ENCODE peak calls at places on chromosome 20, in five cellular contexts. One of them, this sample, is unnamed. For H3K4me1, the result is how much of the 10 kb centered on the place peaks cover.

GRCh38 chr20:38581013-38581412 is at the start of gene ADIG:
- DNase-seq in colonic mucosa: no peak
- DNase-seq in neural progenitor cell: peak
- DNase-seq in MM.1S: no peak
- DNase-seq in K562: no peak
- DNase-seq in this sample: peak

GRCh38 chr20:21166801-21167200 is 40.9 kb downstream of the KIZ start:
- DNase-seq in neural progenitor cell: no peak
- DNase-seq in MM.1S: no peak
- DNase-seq in colonic mucosa: no peak
- DNase-seq in K562: no peak
- DNase-seq in this sample: no peak

GRCh38 chr20:20360464-20360863 is 7.4 kb upstream of the INSM1 start:
- DNase-seq in K562: peak
- DNase-seq in MM.1S: peak
- DNase-seq in neural progenitor cell: peak
- DNase-seq in colonic mucosa: peak
- DNase-seq in this sample: no peak

GRCh38 chr20:33644313-33645071 is 17.6 kb upstream of the C20orf144 start:
- DNase-seq in MM.1S: no peak
- DNase-seq in neural progenitor cell: no peak
- DNase-seq in K562: no peak
- DNase-seq in colonic mucosa: no peak
- DNase-seq in this sample: no peak

GRCh38 chr20:53581444-53582311 is 12.0 kb downstream of the ZNF217 start:
- DNase-seq in MM.1S: peak
- DNase-seq in neural progenitor cell: no peak
- DNase-seq in colonic mucosa: no peak
- DNase-seq in K562: no peak
- DNase-seq in this sample: no peak

GRCh38 chr20:776165-776564 is 7.9 kb upstream of the SLC52A3 start:
- DNase-seq in neural progenitor cell: no peak
- DNase-seq in K562: no peak
- DNase-seq in colonic mucosa: no peak
- DNase-seq in MM.1S: no peak
- DNase-seq in this sample: no peak

GRCh38 chr20:58969439-58969838 is 11.6 kb upstream of the NELFCD start:
- DNase-seq in MM.1S: no peak
- DNase-seq in neural progenitor cell: no peak
- DNase-seq in colonic mucosa: no peak
- DNase-seq in K562: no peak
- DNase-seq in this sample: no peak

GRCh38 chr20:43680976-43681375 is 14.1 kb downstream of the MYBL2 start:
- DNase-seq in neural progenitor cell: no peak
- DNase-seq in colonic mucosa: no peak
- DNase-seq in K562: no peak
- DNase-seq in MM.1S: peak
- DNase-seq in this sample: no peak

GRCh38 chr20:764255-764654 is 4.0 kb downstream of the SLC52A3 start:
- DNase-seq in neural progenitor cell: no peak
- DNase-seq in colonic mucosa: no peak
- DNase-seq in K562: no peak
- DNase-seq in MM.1S: no peak
- DNase-seq in this sample: no peak

GRCh38 chr20:39271205-39271604 is 309.1 kb downstream of the DHX35 start:
- DNase-seq in colonic mucosa: no peak
- DNase-seq in neural progenitor cell: no peak
- DNase-seq in MM.1S: no peak
- DNase-seq in K562: no peak
- DNase-seq in this sample: peak

GRCh38 chr20:25318471-25319240 is 70.8 kb downstream of the PYGB start:
- DNase-seq in neural progenitor cell: no peak
- DNase-seq in colonic mucosa: no peak
- DNase-seq in K562: no peak
- DNase-seq in MM.1S: peak
- DNase-seq in this sample: peak

GRCh38 chr20:41143354-41143753 is 6.0 kb downstream of the PLCG1 start:
- DNase-seq in K562: no peak
- DNase-seq in neural progenitor cell: no peak
- DNase-seq in colonic mucosa: no peak
- DNase-seq in MM.1S: no peak
- DNase-seq in this sample: no peak

GRCh38 chr20:3168079-3168828 is 5.1 kb downstream of the LZTS3 start:
- DNase-seq in MM.1S: no peak
- DNase-seq in K562: no peak
- DNase-seq in neural progenitor cell: peak
- DNase-seq in colonic mucosa: peak
- DNase-seq in this sample: peak

GRCh38 chr20:34516874-34517542 is 786 bp downstream of the DYNLRB1 start:
- DNase-seq in neural progenitor cell: peak
- DNase-seq in colonic mucosa: peak
- DNase-seq in K562: peak
- DNase-seq in MM.1S: peak
- DNase-seq in this sample: no peak

GRCh38 chr20:49045440-49046086 is 549 bp upstream of the CSE1L start:
- DNase-seq in MM.1S: no peak
- DNase-seq in colonic mucosa: peak
- DNase-seq in neural progenitor cell: no peak
- DNase-seq in K562: no peak
- DNase-seq in this sample: no peak

GRCh38 chr20:53643031-53643832 is 49.6 kb upstream of the ZNF217 start:
- DNase-seq in MM.1S: peak
- DNase-seq in colonic mucosa: peak
- DNase-seq in K562: peak
- DNase-seq in neural progenitor cell: no peak
- DNase-seq in this sample: no peak

DNA sequence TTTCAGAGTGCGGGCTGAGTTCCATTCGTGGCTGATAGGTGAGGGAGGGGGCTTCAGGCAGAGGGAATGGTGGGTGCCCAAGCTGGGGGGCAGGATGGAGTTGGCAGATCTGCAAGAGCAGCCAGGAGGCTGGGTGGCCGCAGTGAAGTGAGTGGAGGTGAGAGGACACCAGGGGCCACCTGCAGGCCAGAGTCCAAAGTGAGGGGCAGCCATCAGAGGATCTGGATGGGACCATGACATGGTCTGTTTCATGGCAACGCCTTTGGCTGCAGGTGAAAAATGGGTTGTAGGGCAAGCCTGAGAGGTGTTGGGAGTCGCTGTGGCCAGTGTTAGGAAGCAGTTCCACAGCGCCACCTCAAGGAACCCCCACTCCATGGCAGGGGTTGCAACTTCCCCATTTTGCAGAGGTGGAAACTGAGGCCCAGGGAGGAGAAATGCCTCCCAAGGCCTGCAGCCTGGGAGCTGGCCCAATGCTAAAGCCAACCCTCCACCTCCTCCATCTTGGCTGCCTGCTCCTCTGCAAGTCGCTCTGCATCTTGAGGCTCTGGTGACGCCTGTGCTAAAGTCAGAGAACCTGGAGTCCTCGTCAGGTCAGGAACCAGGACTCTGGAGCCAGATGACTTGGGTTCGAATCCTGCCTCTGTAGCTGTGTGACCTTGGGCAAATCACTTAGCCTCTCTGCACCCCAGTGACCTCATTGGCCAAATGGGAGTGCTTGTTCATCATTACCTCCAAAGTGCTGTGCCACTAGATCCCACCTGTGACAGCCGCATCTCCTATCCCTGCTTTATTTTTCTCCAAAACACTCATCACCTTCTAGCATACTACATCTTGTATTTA is 153.8 kb downstream of the CEBPB start:
- DNase-seq in MM.1S: no peak
- DNase-seq in neural progenitor cell: no peak
- DNase-seq in colonic mucosa: no peak
- DNase-seq in K562: peak
- DNase-seq in this sample: no peak
- H3K4me1 ChIP-seq in MM.1S: under half
- H3K4me1 ChIP-seq in neural progenitor cell: under half
- H3K4me1 ChIP-seq in colonic mucosa: under half
- H3K4me1 ChIP-seq in K562: under half
- H3K4me1 ChIP-seq in this sample: under half

DNA sequence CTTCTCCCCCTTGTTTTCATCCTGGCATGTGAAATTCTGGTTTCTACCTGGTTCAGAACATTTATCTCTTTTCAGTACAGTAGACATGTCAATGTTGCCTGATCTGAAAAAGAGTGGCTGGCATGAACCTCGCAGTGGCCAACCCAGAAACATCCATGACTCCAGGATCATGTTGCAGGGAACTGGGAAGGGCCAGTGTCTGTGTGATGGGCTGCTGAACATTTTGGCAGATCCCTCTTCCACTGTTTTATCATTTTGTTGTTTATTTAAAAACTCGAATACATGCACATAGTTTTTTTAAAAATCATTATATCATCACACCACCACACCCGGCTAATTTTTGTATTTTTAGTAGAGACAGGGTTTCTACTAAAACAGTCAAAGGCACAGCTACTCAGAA is 19.0 kb downstream of the WFDC3 start:
- DNase-seq in colonic mucosa: no peak
- DNase-seq in K562: no peak
- DNase-seq in MM.1S: no peak
- DNase-seq in neural progenitor cell: no peak
- DNase-seq in this sample: no peak
- H3K27ac ChIP-seq in colonic mucosa: no peak
- H3K27ac ChIP-seq in K562: no peak
- H3K27ac ChIP-seq in MM.1S: no peak
- H3K27ac ChIP-seq in neural progenitor cell: no peak
- H3K27ac ChIP-seq in this sample: no peak

DNA sequence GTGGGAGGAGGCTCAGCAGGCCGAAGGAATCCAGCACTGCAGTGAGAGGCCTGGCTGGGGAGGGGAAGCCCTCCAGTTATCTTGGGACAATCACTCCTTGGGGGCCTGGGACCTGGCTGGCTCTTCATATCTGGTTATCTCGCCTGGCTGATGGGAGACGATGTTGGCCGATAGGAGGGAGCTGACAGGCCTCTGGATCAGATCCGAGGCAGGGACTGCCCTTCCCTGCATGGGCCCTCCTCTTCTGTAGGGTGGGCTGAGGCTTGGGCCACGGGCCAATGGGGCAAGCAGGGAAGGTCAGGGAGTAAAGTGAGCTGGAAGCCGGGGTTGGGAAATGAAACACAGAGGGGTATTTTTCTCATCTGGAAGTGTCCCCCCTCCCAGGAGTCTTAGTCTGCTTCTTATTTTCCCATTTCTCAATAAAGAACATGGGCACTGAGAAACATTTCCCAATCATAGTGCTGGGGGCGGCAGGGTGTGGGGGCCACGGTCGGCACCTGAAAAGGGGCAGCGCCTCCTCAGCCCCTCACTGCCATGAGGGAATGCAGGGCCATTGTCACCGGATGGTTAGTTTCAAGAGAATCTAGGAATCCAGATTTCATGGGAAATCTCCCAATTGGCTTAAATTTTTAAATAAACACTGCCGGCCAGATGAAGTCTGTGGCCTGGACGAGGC is 25.3 kb downstream of the MANBAL start:
- DNase-seq in K562: no peak
- DNase-seq in MM.1S: no peak
- DNase-seq in neural progenitor cell: no peak
- DNase-seq in colonic mucosa: no peak
- DNase-seq in this sample: peak
- H3K9ac ChIP-seq in K562: no peak
- H3K9ac ChIP-seq in MM.1S: no peak
- H3K9ac ChIP-seq in neural progenitor cell: no peak
- H3K9ac ChIP-seq in colonic mucosa: peak
- H3K9ac ChIP-seq in this sample: no peak

DNA sequence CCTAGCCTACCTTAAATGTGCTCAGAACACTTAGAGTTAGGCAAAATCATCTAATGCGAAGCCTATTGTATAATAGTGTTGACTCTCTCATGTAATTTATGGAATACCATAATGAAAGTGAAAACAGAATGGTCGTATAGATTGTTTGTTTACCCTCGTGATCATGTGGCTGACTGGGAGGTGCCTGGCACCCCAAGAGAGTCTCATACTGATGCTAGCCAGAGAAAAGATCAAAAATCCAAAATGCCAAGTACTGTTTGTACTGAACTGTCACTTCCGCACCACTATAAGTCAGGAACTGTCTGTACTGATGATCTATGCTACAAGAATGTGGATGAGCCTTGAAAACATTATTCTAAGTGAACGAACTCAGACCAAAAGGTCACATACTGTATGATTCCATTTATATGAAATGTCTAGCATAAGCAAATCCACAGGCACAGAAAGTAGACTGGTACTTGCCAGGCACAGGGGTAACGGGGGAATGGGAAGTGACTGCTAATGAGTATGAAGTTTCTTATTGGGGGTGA is 22.4 kb downstream of the ZMYND8 start:
- DNase-seq in colonic mucosa: no peak
- DNase-seq in K562: no peak
- DNase-seq in neural progenitor cell: no peak
- DNase-seq in MM.1S: no peak
- DNase-seq in this sample: no peak
- H3K4me1 ChIP-seq in colonic mucosa: under half
- H3K4me1 ChIP-seq in K562: half or more
- H3K4me1 ChIP-seq in neural progenitor cell: under half
- H3K4me1 ChIP-seq in MM.1S: under half
- H3K4me1 ChIP-seq in this sample: under half

GRCh38 chr20:37346526-37347346 is 796 bp downstream of the SRC start:
- DNase-seq in K562: no peak
- DNase-seq in neural progenitor cell: peak
- DNase-seq in colonic mucosa: no peak
- DNase-seq in MM.1S: no peak
- DNase-seq in this sample: peak
- H3K27ac ChIP-seq in K562: no peak
- H3K27ac ChIP-seq in neural progenitor cell: peak
- H3K27ac ChIP-seq in colonic mucosa: peak
- H3K27ac ChIP-seq in MM.1S: no peak
- H3K27ac ChIP-seq in this sample: no peak

DNA sequence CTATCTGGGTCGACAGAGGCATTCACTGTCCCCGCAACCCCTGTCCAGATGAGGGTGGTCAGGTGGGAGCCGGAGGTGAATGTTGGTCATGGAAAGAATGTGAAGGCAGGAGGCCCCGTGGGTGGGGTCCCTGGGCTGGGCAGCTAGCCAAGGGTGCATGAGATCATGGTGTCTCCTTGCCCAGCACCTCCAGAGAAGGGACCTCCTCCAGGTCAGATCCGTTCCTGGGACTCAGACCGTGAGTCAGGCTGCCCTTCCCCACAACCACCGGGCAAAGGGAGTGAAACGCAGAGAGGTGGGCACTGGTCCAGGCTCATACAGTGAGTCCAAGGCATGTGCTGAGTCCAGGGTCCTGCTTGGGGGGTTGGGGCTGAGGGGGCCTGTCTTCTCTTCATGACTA is 3.5 kb downstream of the FOXS1 start:
- DNase-seq in neural progenitor cell: no peak
- DNase-seq in MM.1S: no peak
- DNase-seq in K562: peak
- DNase-seq in colonic mucosa: no peak
- DNase-seq in this sample: peak
- H3K9ac ChIP-seq in neural progenitor cell: no peak
- H3K9ac ChIP-seq in MM.1S: no peak
- H3K9ac ChIP-seq in K562: no peak
- H3K9ac ChIP-seq in colonic mucosa: no peak
- H3K9ac ChIP-seq in this sample: no peak

This sample was measured in kidney.